ENCODE peak calls at places on chromosome 2, in ten cellular contexts. One of them, this sample, is unnamed.

GRCh38 chr2:31070339-31070738 is 67.9 kb downstream of the GALNT14 start:
- DNase-seq in cardiac muscle cell: no peak
- DNase-seq in mesenchymal stem cell: no peak
- DNase-seq in SJCRH30: no peak
- DNase-seq in GM23248: no peak
- DNase-seq in uterus: no peak
- DNase-seq in heart right ventricle: no peak
- DNase-seq in Panc1: no peak
- DNase-seq in IMR-90: no peak
- DNase-seq in dorsolateral prefrontal cortex: no peak
- DNase-seq in this sample: no peak

GRCh38 chr2:206984206-206984605 is 44.9 kb downstream of the CPO start:
- DNase-seq in GM23248: no peak
- DNase-seq in heart right ventricle: no peak
- DNase-seq in cardiac muscle cell: no peak
- DNase-seq in uterus: no peak
- DNase-seq in mesenchymal stem cell: peak
- DNase-seq in IMR-90: peak
- DNase-seq in SJCRH30: no peak
- DNase-seq in Panc1: no peak
- DNase-seq in dorsolateral prefrontal cortex: no peak
- DNase-seq in this sample: no peak

GRCh38 chr2:119243621-119244020 is 20.0 kb downstream of the STEAP3 start:
- DNase-seq in uterus: no peak
- DNase-seq in Panc1: no peak
- DNase-seq in dorsolateral prefrontal cortex: no peak
- DNase-seq in SJCRH30: no peak
- DNase-seq in IMR-90: no peak
- DNase-seq in cardiac muscle cell: no peak
- DNase-seq in heart right ventricle: no peak
- DNase-seq in GM23248: no peak
- DNase-seq in mesenchymal stem cell: no peak
- DNase-seq in this sample: no peak

GRCh38 chr2:15731213-15731888 is 139.7 kb downstream of the DDX1 start:
- DNase-seq in Panc1: no peak
- DNase-seq in heart right ventricle: no peak
- DNase-seq in mesenchymal stem cell: no peak
- DNase-seq in SJCRH30: no peak
- DNase-seq in cardiac muscle cell: no peak
- DNase-seq in uterus: no peak
- DNase-seq in GM23248: no peak
- DNase-seq in IMR-90: no peak
- DNase-seq in dorsolateral prefrontal cortex: no peak
- DNase-seq in this sample: no peak

GRCh38 chr2:677056-677949 is at the start of gene TMEM18:
- DNase-seq in GM23248: peak
- DNase-seq in dorsolateral prefrontal cortex: peak
- DNase-seq in mesenchymal stem cell: peak
- DNase-seq in SJCRH30: peak
- DNase-seq in uterus: peak
- DNase-seq in heart right ventricle: no peak
- DNase-seq in cardiac muscle cell: peak
- DNase-seq in Panc1: peak
- DNase-seq in IMR-90: peak
- DNase-seq in this sample: peak

GRCh38 chr2:218202266-218202665 is 14.7 kb upstream of the ARPC2 start:
- DNase-seq in uterus: no peak
- DNase-seq in dorsolateral prefrontal cortex: no peak
- DNase-seq in IMR-90: no peak
- DNase-seq in Panc1: no peak
- DNase-seq in mesenchymal stem cell: no peak
- DNase-seq in cardiac muscle cell: no peak
- DNase-seq in heart right ventricle: no peak
- DNase-seq in SJCRH30: no peak
- DNase-seq in GM23248: no peak
- DNase-seq in this sample: no peak

GRCh38 chr2:85342156-85342555 is 12.2 kb downstream of the RETSAT start:
- DNase-seq in Panc1: no peak
- DNase-seq in IMR-90: no peak
- DNase-seq in mesenchymal stem cell: no peak
- DNase-seq in SJCRH30: no peak
- DNase-seq in heart right ventricle: no peak
- DNase-seq in cardiac muscle cell: no peak
- DNase-seq in uterus: no peak
- DNase-seq in dorsolateral prefrontal cortex: no peak
- DNase-seq in GM23248: no peak
- DNase-seq in this sample: no peak

GRCh38 chr2:176502619-176503018 is 233.4 kb downstream of the MTX2 start:
- DNase-seq in mesenchymal stem cell: no peak
- DNase-seq in heart right ventricle: no peak
- DNase-seq in dorsolateral prefrontal cortex: no peak
- DNase-seq in GM23248: no peak
- DNase-seq in SJCRH30: no peak
- DNase-seq in cardiac muscle cell: no peak
- DNase-seq in IMR-90: no peak
- DNase-seq in Panc1: no peak
- DNase-seq in uterus: no peak
- DNase-seq in this sample: no peak

GRCh38 chr2:76448956-76449355 is 738.2 kb upstream of the GCFC2 start:
- DNase-seq in heart right ventricle: no peak
- DNase-seq in Panc1: no peak
- DNase-seq in dorsolateral prefrontal cortex: no peak
- DNase-seq in GM23248: no peak
- DNase-seq in mesenchymal stem cell: no peak
- DNase-seq in IMR-90: no peak
- DNase-seq in cardiac muscle cell: no peak
- DNase-seq in uterus: no peak
- DNase-seq in SJCRH30: no peak
- DNase-seq in this sample: no peak

GRCh38 chr2:144619760-144620159 is 99.8 kb upstream of the ZEB2 start:
- DNase-seq in cardiac muscle cell: no peak
- DNase-seq in IMR-90: no peak
- DNase-seq in GM23248: no peak
- DNase-seq in mesenchymal stem cell: no peak
- DNase-seq in Panc1: no peak
- DNase-seq in SJCRH30: no peak
- DNase-seq in heart right ventricle: no peak
- DNase-seq in dorsolateral prefrontal cortex: no peak
- DNase-seq in uterus: no peak
- DNase-seq in this sample: no peak

GRCh38 chr2:230416061-230416721 is at the start of gene SP100:
- DNase-seq in mesenchymal stem cell: peak
- DNase-seq in dorsolateral prefrontal cortex: no peak
- DNase-seq in IMR-90: peak
- DNase-seq in uterus: peak
- DNase-seq in heart right ventricle: peak
- DNase-seq in Panc1: peak
- DNase-seq in SJCRH30: peak
- DNase-seq in cardiac muscle cell: no peak
- DNase-seq in GM23248: peak
- DNase-seq in this sample: peak

DNA sequence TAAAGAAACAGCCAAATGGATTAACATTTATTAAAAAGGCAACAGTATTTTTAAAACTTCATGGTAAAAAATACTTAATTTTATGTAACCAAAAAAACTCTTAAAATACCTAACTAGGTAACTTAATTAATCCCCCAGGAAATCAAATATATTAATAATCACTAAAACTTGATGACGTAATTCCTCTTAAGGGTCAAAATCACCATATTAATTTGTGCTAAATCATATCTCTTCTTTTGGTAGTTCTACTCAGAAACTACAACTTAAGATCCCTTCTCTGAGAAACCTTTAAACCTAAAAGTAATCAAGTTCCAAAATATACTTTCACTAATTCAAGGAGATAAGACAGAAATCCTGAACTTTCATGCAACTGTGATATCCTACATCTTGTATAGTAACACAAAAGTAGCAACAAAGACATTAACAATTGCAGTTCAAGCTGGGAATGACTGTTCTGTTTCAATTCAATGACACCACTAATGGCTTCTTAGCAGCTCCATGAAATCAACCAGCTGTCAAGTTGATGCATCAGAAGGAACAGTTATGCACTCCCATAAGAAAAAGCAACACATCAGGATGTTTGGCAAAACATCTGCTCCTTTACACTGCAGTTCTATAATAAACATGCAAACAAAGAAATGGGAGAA is 4.0 kb downstream of the BAZ2B start:
- DNase-seq in GM23248: peak
- DNase-seq in uterus: no peak
- DNase-seq in heart right ventricle: no peak
- DNase-seq in mesenchymal stem cell: peak
- DNase-seq in dorsolateral prefrontal cortex: no peak
- DNase-seq in Panc1: no peak
- DNase-seq in SJCRH30: peak
- DNase-seq in cardiac muscle cell: peak
- DNase-seq in IMR-90: peak
- DNase-seq in this sample: no peak
- H3K4me3 ChIP-seq in GM23248: peak
- H3K4me3 ChIP-seq in uterus: peak
- H3K4me3 ChIP-seq in heart right ventricle: peak
- H3K4me3 ChIP-seq in mesenchymal stem cell: no peak
- H3K4me3 ChIP-seq in dorsolateral prefrontal cortex: peak
- H3K4me3 ChIP-seq in Panc1: no peak
- H3K4me3 ChIP-seq in SJCRH30: no peak
- H3K4me3 ChIP-seq in cardiac muscle cell: peak
- H3K4me3 ChIP-seq in IMR-90: no peak
- H3K4me3 ChIP-seq in this sample: no peak

GRCh38 chr2:67393237-67393636 is 3.9 kb upstream of the ETAA1 start:
- DNase-seq in dorsolateral prefrontal cortex: no peak
- DNase-seq in Panc1: no peak
- DNase-seq in GM23248: no peak
- DNase-seq in uterus: no peak
- DNase-seq in heart right ventricle: no peak
- DNase-seq in mesenchymal stem cell: no peak
- DNase-seq in cardiac muscle cell: no peak
- DNase-seq in SJCRH30: no peak
- DNase-seq in IMR-90: peak
- DNase-seq in this sample: no peak

GRCh38 chr2:67389788-67390187 is 7.3 kb upstream of the ETAA1 start:
- DNase-seq in dorsolateral prefrontal cortex: no peak
- DNase-seq in SJCRH30: no peak
- DNase-seq in cardiac muscle cell: peak
- DNase-seq in IMR-90: no peak
- DNase-seq in Panc1: no peak
- DNase-seq in uterus: no peak
- DNase-seq in mesenchymal stem cell: no peak
- DNase-seq in GM23248: peak
- DNase-seq in heart right ventricle: no peak
- DNase-seq in this sample: no peak

GRCh38 chr2:67388680-67389079 is 8.5 kb upstream of the ETAA1 start:
- DNase-seq in dorsolateral prefrontal cortex: no peak
- DNase-seq in Panc1: no peak
- DNase-seq in cardiac muscle cell: no peak
- DNase-seq in heart right ventricle: no peak
- DNase-seq in uterus: no peak
- DNase-seq in SJCRH30: no peak
- DNase-seq in GM23248: no peak
- DNase-seq in mesenchymal stem cell: no peak
- DNase-seq in IMR-90: no peak
- DNase-seq in this sample: no peak

GRCh38 chr2:67384115-67384823 is 12.9 kb upstream of the ETAA1 start:
- DNase-seq in IMR-90: no peak
- DNase-seq in mesenchymal stem cell: no peak
- DNase-seq in Panc1: no peak
- DNase-seq in uterus: no peak
- DNase-seq in SJCRH30: no peak
- DNase-seq in dorsolateral prefrontal cortex: no peak
- DNase-seq in heart right ventricle: no peak
- DNase-seq in GM23248: no peak
- DNase-seq in cardiac muscle cell: no peak
- DNase-seq in this sample: no peak

GRCh38 chr2:67389286-67389685 is 7.8 kb upstream of the ETAA1 start:
- DNase-seq in dorsolateral prefrontal cortex: no peak
- DNase-seq in SJCRH30: no peak
- DNase-seq in heart right ventricle: no peak
- DNase-seq in Panc1: no peak
- DNase-seq in GM23248: peak
- DNase-seq in IMR-90: peak
- DNase-seq in cardiac muscle cell: no peak
- DNase-seq in uterus: no peak
- DNase-seq in mesenchymal stem cell: no peak
- DNase-seq in this sample: no peak
- H3K27ac ChIP-seq in dorsolateral prefrontal cortex: peak
- H3K27ac ChIP-seq in SJCRH30: no peak
- H3K27ac ChIP-seq in heart right ventricle: no peak
- H3K27ac ChIP-seq in Panc1: no peak
- H3K27ac ChIP-seq in GM23248: peak
- H3K27ac ChIP-seq in IMR-90: peak
- H3K27ac ChIP-seq in cardiac muscle cell: no peak
- H3K27ac ChIP-seq in uterus: peak
- H3K27ac ChIP-seq in mesenchymal stem cell: peak
- H3K27ac ChIP-seq in this sample: no peak

GRCh38 chr2:136490100-136490499 is 275.2 kb upstream of the THSD7B start:
- DNase-seq in cardiac muscle cell: no peak
- DNase-seq in GM23248: no peak
- DNase-seq in heart right ventricle: no peak
- DNase-seq in IMR-90: no peak
- DNase-seq in uterus: no peak
- DNase-seq in SJCRH30: no peak
- DNase-seq in Panc1: no peak
- DNase-seq in mesenchymal stem cell: no peak
- DNase-seq in dorsolateral prefrontal cortex: no peak
- DNase-seq in this sample: no peak

GRCh38 chr2:136492901-136493300 is 272.4 kb upstream of the THSD7B start:
- DNase-seq in mesenchymal stem cell: no peak
- DNase-seq in dorsolateral prefrontal cortex: no peak
- DNase-seq in uterus: no peak
- DNase-seq in IMR-90: no peak
- DNase-seq in heart right ventricle: no peak
- DNase-seq in Panc1: no peak
- DNase-seq in GM23248: no peak
- DNase-seq in cardiac muscle cell: no peak
- DNase-seq in SJCRH30: no peak
- DNase-seq in this sample: no peak

DNA sequence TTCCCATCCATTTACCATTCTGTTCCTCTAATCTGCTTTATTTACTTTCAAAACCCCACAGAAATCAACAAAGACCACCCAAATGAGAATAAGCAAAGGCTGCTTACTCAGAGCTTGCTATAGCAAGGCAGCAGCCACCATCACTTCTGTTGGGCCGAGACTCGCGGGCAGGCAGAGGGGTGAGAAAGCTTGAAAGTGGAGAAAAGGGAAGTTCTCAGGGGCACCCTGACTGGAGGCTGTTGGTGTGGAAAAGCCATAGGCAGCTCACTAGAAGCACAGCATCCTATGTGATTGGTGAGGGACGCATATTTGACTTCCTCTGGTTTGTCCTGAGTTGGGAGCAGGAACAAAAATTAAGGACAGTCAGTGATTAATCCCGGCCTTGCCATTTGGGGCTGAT is 269.7 kb upstream of the THSD7B start:
- DNase-seq in mesenchymal stem cell: no peak
- DNase-seq in GM23248: no peak
- DNase-seq in cardiac muscle cell: no peak
- DNase-seq in heart right ventricle: no peak
- DNase-seq in IMR-90: no peak
- DNase-seq in uterus: no peak
- DNase-seq in Panc1: no peak
- DNase-seq in dorsolateral prefrontal cortex: no peak
- DNase-seq in SJCRH30: no peak
- DNase-seq in this sample: no peak
- H3K4me3 ChIP-seq in mesenchymal stem cell: no peak
- H3K4me3 ChIP-seq in GM23248: no peak
- H3K4me3 ChIP-seq in cardiac muscle cell: no peak
- H3K4me3 ChIP-seq in heart right ventricle: no peak
- H3K4me3 ChIP-seq in IMR-90: no peak
- H3K4me3 ChIP-seq in uterus: no peak
- H3K4me3 ChIP-seq in Panc1: no peak
- H3K4me3 ChIP-seq in dorsolateral prefrontal cortex: no peak
- H3K4me3 ChIP-seq in SJCRH30: no peak
- H3K4me3 ChIP-seq in this sample: no peak

GRCh38 chr2:96648306-96648705 is 5.7 kb downstream of the FER1L5 start:
- DNase-seq in cardiac muscle cell: no peak
- DNase-seq in heart right ventricle: no peak
- DNase-seq in mesenchymal stem cell: no peak
- DNase-seq in SJCRH30: peak
- DNase-seq in GM23248: no peak
- DNase-seq in Panc1: no peak
- DNase-seq in uterus: no peak
- DNase-seq in IMR-90: no peak
- DNase-seq in dorsolateral prefrontal cortex: no peak
- DNase-seq in this sample: no peak
- H3K27ac ChIP-seq in cardiac muscle cell: no peak
- H3K27ac ChIP-seq in heart right ventricle: no peak
- H3K27ac ChIP-seq in mesenchymal stem cell: no peak
- H3K27ac ChIP-seq in SJCRH30: no peak
- H3K27ac ChIP-seq in GM23248: no peak
- H3K27ac ChIP-seq in Panc1: no peak
- H3K27ac ChIP-seq in uterus: no peak
- H3K27ac ChIP-seq in IMR-90: no peak
- H3K27ac ChIP-seq in dorsolateral prefrontal cortex: no peak
- H3K27ac ChIP-seq in this sample: no peak